ENCODE peak calls at places on chromosomes 2 and 18, in five cellular contexts. One of them, this sample, is unnamed.

GRCh38 chr18:6666286-6666685 is 63.2 kb upstream of the ARHGAP28 start:
- DNase-seq in AG08396: no peak
- DNase-seq in NCI-H2081: no peak
- DNase-seq in activated CD4-positive, alpha-beta T cell treated with anti-CD3 and anti-CD28 coated beads, Interleukin-2, amount 50 U/mL, for 48 hours: no peak
- DNase-seq in WERI-Rb-1: no peak
- DNase-seq in this sample: no peak

GRCh38 chr2:35510641-35511040 is 844.9 kb upstream of the CRIM1 start:
- DNase-seq in AG08396: no peak
- DNase-seq in NCI-H2081: no peak
- DNase-seq in activated CD4-positive, alpha-beta T cell treated with anti-CD3 and anti-CD28 coated beads, Interleukin-2, amount 50 U/mL, for 48 hours: no peak
- DNase-seq in WERI-Rb-1: no peak
- DNase-seq in this sample: no peak

GRCh38 chr2:231715988-231716616 is 7.8 kb downstream of the PTMA start:
- DNase-seq in AG08396: peak
- DNase-seq in NCI-H2081: no peak
- DNase-seq in activated CD4-positive, alpha-beta T cell treated with anti-CD3 and anti-CD28 coated beads, Interleukin-2, amount 50 U/mL, for 48 hours: no peak
- DNase-seq in WERI-Rb-1: no peak
- DNase-seq in this sample: no peak

GRCh38 chr2:78977661-78978145 is 47.8 kb upstream of the REG3G start:
- DNase-seq in AG08396: no peak
- DNase-seq in NCI-H2081: no peak
- DNase-seq in activated CD4-positive, alpha-beta T cell treated with anti-CD3 and anti-CD28 coated beads, Interleukin-2, amount 50 U/mL, for 48 hours: no peak
- DNase-seq in WERI-Rb-1: no peak
- DNase-seq in this sample: no peak

GRCh38 chr2:138493334-138493733 is 8.2 kb upstream of the SPOPL start:
- DNase-seq in AG08396: no peak
- DNase-seq in NCI-H2081: no peak
- DNase-seq in activated CD4-positive, alpha-beta T cell treated with anti-CD3 and anti-CD28 coated beads, Interleukin-2, amount 50 U/mL, for 48 hours: no peak
- DNase-seq in WERI-Rb-1: no peak
- DNase-seq in this sample: no peak

GRCh38 chr2:206480161-206480560 is 36.8 kb downstream of the ADAM23 start:
- DNase-seq in AG08396: no peak
- DNase-seq in NCI-H2081: no peak
- DNase-seq in activated CD4-positive, alpha-beta T cell treated with anti-CD3 and anti-CD28 coated beads, Interleukin-2, amount 50 U/mL, for 48 hours: no peak
- DNase-seq in WERI-Rb-1: no peak
- DNase-seq in this sample: no peak

GRCh38 chr2:47041891-47042684 is 113.0 kb downstream of the STPG4 start:
- DNase-seq in AG08396: no peak
- DNase-seq in NCI-H2081: no peak
- DNase-seq in activated CD4-positive, alpha-beta T cell treated with anti-CD3 and anti-CD28 coated beads, Interleukin-2, amount 50 U/mL, for 48 hours: no peak
- DNase-seq in WERI-Rb-1: no peak
- DNase-seq in this sample: no peak

GRCh38 chr2:135074216-135074615 is 22.1 kb downstream of the RAB3GAP1 start:
- DNase-seq in AG08396: no peak
- DNase-seq in NCI-H2081: no peak
- DNase-seq in activated CD4-positive, alpha-beta T cell treated with anti-CD3 and anti-CD28 coated beads, Interleukin-2, amount 50 U/mL, for 48 hours: no peak
- DNase-seq in WERI-Rb-1: no peak
- DNase-seq in this sample: no peak

GRCh38 chr2:111662771-111663470 is 221.1 kb downstream of the ANAPC1 start:
- DNase-seq in AG08396: no peak
- DNase-seq in NCI-H2081: no peak
- DNase-seq in activated CD4-positive, alpha-beta T cell treated with anti-CD3 and anti-CD28 coated beads, Interleukin-2, amount 50 U/mL, for 48 hours: peak
- DNase-seq in WERI-Rb-1: no peak
- DNase-seq in this sample: no peak

GRCh38 chr2:32464441-32464840 is 107.6 kb downstream of the BIRC6 start:
- DNase-seq in AG08396: no peak
- DNase-seq in NCI-H2081: no peak
- DNase-seq in activated CD4-positive, alpha-beta T cell treated with anti-CD3 and anti-CD28 coated beads, Interleukin-2, amount 50 U/mL, for 48 hours: no peak
- DNase-seq in WERI-Rb-1: no peak
- DNase-seq in this sample: no peak

GRCh38 chr2:46230115-46230571 is 67.1 kb upstream of the EPAS1 start:
- DNase-seq in AG08396: no peak
- DNase-seq in NCI-H2081: no peak
- DNase-seq in activated CD4-positive, alpha-beta T cell treated with anti-CD3 and anti-CD28 coated beads, Interleukin-2, amount 50 U/mL, for 48 hours: peak
- DNase-seq in WERI-Rb-1: no peak
- DNase-seq in this sample: no peak

GRCh38 chr2:25251032-25251460 is 82.7 kb upstream of the POMC start:
- DNase-seq in AG08396: no peak
- DNase-seq in NCI-H2081: no peak
- DNase-seq in activated CD4-positive, alpha-beta T cell treated with anti-CD3 and anti-CD28 coated beads, Interleukin-2, amount 50 U/mL, for 48 hours: peak
- DNase-seq in WERI-Rb-1: no peak
- DNase-seq in this sample: no peak

GRCh38 chr2:218077464-218078216 is 8.6 kb downstream of the RUFY4 start:
- DNase-seq in AG08396: no peak
- DNase-seq in NCI-H2081: no peak
- DNase-seq in activated CD4-positive, alpha-beta T cell treated with anti-CD3 and anti-CD28 coated beads, Interleukin-2, amount 50 U/mL, for 48 hours: no peak
- DNase-seq in WERI-Rb-1: no peak
- DNase-seq in this sample: no peak

This sample was measured in thyroid gland.